ENCODE peak calls at places on chromosomes 5 and 9, in six cellular contexts. E is AG09309, W is AG04450, C is PC-9, P is H1, S is mesothelial cell of epicardium. Q is an unnamed sample.
A peak's percentile ranks its signal among the peaks of the same experiment; 100 is the strongest.

GRCh38 chr5:160507181-160507811 is 85.6 kb downstream of the PTTG1 start:
- DNase-seq in C (no peak), E (peak; percentile 16), W (no peak), S (no peak), P (no peak), Q (no peak)

GRCh38 chr5:115179959-115180709 is 10.4 kb upstream of the TRIM36 start:
- DNase-seq in E (no peak), S (no peak), W (no peak), C (no peak), P (peak; percentile 80), Q (peak; percentile 67)

GRCh38 chr5:473344-474192 is 30.6 kb downstream of the EXOC3 start:
- DNase-seq in E (peak; percentile 3), C (peak; percentile 74), W (no peak), S (peak; percentile 37), P (peak; percentile 70), Q (peak; percentile 65)

GRCh38 chr5:76269259-76269958 is 133.7 kb upstream of the IQGAP2 start:
- DNase-seq in S (no peak), P (no peak), E (no peak), W (no peak), C (no peak), Q (peak; percentile 47)

GRCh38 chr5:33441241-33441844 is 578 bp downstream of the TARS1 start:
- DNase-seq in W (no peak), C (no peak), S (no peak), E (no peak), P (no peak), Q (peak; percentile 12)

GRCh38 chr5:148063861-148064260 is at the start of gene SPINK5:
- DNase-seq in E (no peak), C (no peak), W (no peak), P (no peak), S (no peak), Q (no peak)

GRCh38 chr9:123649909-123650308 is 280.0 kb downstream of the DENND1A start:
- DNase-seq in P (no peak), W (no peak), E (no peak), S (no peak), C (no peak), Q (peak; percentile 33)

GRCh38 chr9:87725356-87725899 is 491 bp upstream of the CTSL start:
- DNase-seq in W (no peak), C (no peak), E (no peak), P (no peak), S (no peak), Q (no peak)

GRCh38 chr9:86767373-86767772 is 179.9 kb downstream of the GAS1 start:
- DNase-seq in P (no peak), E (no peak), C (no peak), W (no peak), S (no peak), Q (no peak)

GRCh38 chr5:157339409-157339808 is 73.5 kb downstream of the CYFIP2 start:
- DNase-seq in S (no peak), P (no peak), E (no peak), W (no peak), C (no peak), Q (no peak)

GRCh38 chr5:105330185-105330584 is 1767.6 kb upstream of the NUDT12 start:
- DNase-seq in S (no peak), C (no peak), P (no peak), W (no peak), E (no peak), Q (no peak)

DNA sequence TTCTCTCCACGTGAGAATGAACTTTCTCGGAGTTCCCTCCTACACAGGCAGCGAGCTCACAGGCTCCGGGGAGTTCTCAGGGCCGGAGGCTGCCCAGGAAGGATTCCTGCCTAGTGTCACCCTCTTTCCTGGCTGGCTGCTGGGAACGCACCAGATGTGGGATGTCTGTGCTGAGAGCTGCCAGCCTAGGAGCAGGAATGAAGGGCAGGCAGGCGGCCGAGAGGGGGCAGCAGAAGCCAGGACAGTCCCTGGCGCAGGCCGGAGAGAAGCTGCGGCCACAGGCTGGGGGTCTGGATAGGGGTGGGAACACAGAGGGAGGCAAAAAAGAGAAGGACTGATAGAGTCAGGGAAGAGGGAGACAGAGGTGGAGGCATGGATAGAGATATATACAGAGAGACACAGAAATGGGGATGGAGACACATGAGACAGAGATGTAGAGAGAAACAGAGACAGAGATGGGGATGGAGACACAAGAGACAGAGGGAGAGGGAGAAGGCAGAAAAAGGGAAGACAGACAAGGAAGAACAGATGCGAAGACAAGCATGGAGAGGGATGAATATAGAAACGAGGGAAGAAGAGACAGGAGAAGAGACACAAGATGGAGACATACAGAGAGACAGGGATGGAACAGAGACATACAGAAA is 25.3 kb upstream of the ENHO start:
- DNase-seq in C (peak; percentile 43), E (peak; percentile 8), W (peak; percentile 10), P (peak; percentile 89), S (peak; percentile 55), Q (peak; percentile 72)
- TF ChIP-seq CTCF in C (peak; percentile 68), E (peak; percentile 96), W (peak; percentile 92), P (peak; percentile 95), S (peak; percentile 69), Q (peak; percentile 89)

GRCh38 chr5:95113489-95113888 is 171.4 kb downstream of the MCTP1 start:
- DNase-seq in C (no peak), E (peak; percentile 28), S (no peak), P (no peak), W (peak; percentile 4), Q (no peak)
- TF ChIP-seq CTCF in C (no peak), E (peak; percentile 28), S (no peak), P (no peak), W (peak; percentile 46), Q (no peak)

GRCh38 chr9:71768388-71769174 is at the start of gene CEMIP2:
- DNase-seq in W (peak; percentile 78), S (peak; percentile 88), E (peak; percentile 64), C (peak; percentile 93), P (peak; percentile 90), Q (peak; percentile 89)
- TF ChIP-seq CTCF in W (peak; percentile 31), S (peak; percentile 10), E (peak; percentile 25), C (no peak), P (peak; percentile 66), Q (peak; percentile 78)

GRCh38 chr5:10825897-10826644 is 65.0 kb upstream of the DAP start:
- DNase-seq in P (peak; percentile 54), W (no peak), C (no peak), S (no peak), E (no peak), Q (no peak)
- TF ChIP-seq CTCF in P (no peak), W (no peak), C (peak; percentile 18), S (no peak), E (no peak), Q (peak; percentile 28)

Q was measured in GM13977.